ENCODE peak calls at places on chromosomes 4 and X, in five cellular contexts. B is kidney epithelial cell, O is A549, N is epithelial cell of esophagus, G is NCI-H345. T is an unnamed sample.
A peak's percentile ranks its signal among the peaks of the same experiment; 100 is the strongest.

GRCh38 chrX:68249401-68249831 is 183.9 kb downstream of the OPHN1 start:
- DNase-seq in B (no peak), O (no peak), N (no peak), G (no peak), T (no peak)

GRCh38 chr4:41661447-41662076 is 87.0 kb downstream of the PHOX2B start:
- DNase-seq in B (no peak), O (peak; percentile 50), N (peak; percentile 50), G (peak; percentile 29), T (peak; percentile 7)

GRCh38 chrX:28910501-28910900 is 323.3 kb downstream of the IL1RAPL1 start:
- DNase-seq in B (no peak), O (no peak), N (no peak), G (no peak), T (no peak)

GRCh38 chrX:80808160-80808735 is 1.4 kb downstream of the BRWD3 start:
- DNase-seq in B (no peak), O (peak; percentile 81), N (peak; percentile 75), G (peak; percentile 80), T (peak; percentile 42)

GRCh38 chr4:7186081-7186480 is 6.3 kb upstream of the SORCS2 start:
- DNase-seq in B (no peak), O (no peak), N (no peak), G (peak; percentile 8), T (no peak)

GRCh38 chr4:6205584-6205965 is 5.2 kb upstream of the JAKMIP1 start:
- DNase-seq in B (no peak), O (no peak), N (no peak), G (no peak), T (no peak)

GRCh38 chr4:111941957-111942356 is 203.3 kb upstream of the FAM241A start:
- DNase-seq in B (no peak), O (no peak), N (no peak), G (no peak), T (no peak)

GRCh38 chrX:10327651-10328050 is 170.9 kb downstream of the CLCN4 start:
- DNase-seq in B (no peak), O (peak; percentile 66), N (no peak), G (no peak), T (no peak)

GRCh38 chr4:134201216-134202098 is at the start of gene PABPC4L:
- DNase-seq in B (no peak), O (peak; percentile 19), N (peak; percentile 52), G (peak; percentile 68), T (no peak)

GRCh38 chr4:40099010-40099409 is 42.4 kb downstream of the N4BP2 start:
- DNase-seq in B (no peak), O (no peak), N (no peak), G (no peak), T (no peak)